ENCODE peak calls at places on chromosomes 16 and 17, in seven cellular contexts. Q is NCI-H69, J is NCI-H2081, Y is brain pericyte, O is brain microvascular endothelial cell, I is MV-4-11, Z is GM23248. M is an unnamed sample.
A peak's percentile ranks its signal among the peaks of the same experiment; 100 is the strongest.

GRCh38 chr17:29042679-29043538 is at the start of gene PIPOX:
- DNase-seq in Q (peak; percentile 99), J (peak; percentile 89), Y (peak; percentile 45), O (peak; percentile 12), I (peak; percentile 99), Z (no peak), M (no peak)

GRCh38 chr17:76142044-76143041 is 1.3 kb upstream of the FOXJ1 start:
- DNase-seq in Q (peak; percentile 65), J (no peak), Y (no peak), O (no peak), I (no peak), Z (no peak), M (no peak)

GRCh38 chr16:12833939-12834338 is 30.3 kb upstream of the CPPED1 start:
- DNase-seq in Q (peak; percentile 70), J (no peak), Y (no peak), O (no peak), I (no peak), Z (peak; percentile 45), M (peak; percentile 20)

GRCh38 chr16:25390761-25391160 is 133.1 kb upstream of the ZKSCAN2 start:
- DNase-seq in Q (no peak), J (no peak), Y (no peak), O (no peak), I (no peak), Z (no peak), M (no peak)

GRCh38 chr17:21143695-21144094 is 16.9 kb downstream of the DHRS7B start:
- DNase-seq in Q (no peak), J (no peak), Y (no peak), O (no peak), I (no peak), Z (no peak), M (no peak)

GRCh38 chr16:7513429-7513828 is 180.8 kb downstream of the RBFOX1 start:
- DNase-seq in Q (peak; percentile 46), J (no peak), Y (no peak), O (no peak), I (no peak), Z (no peak), M (no peak)

GRCh38 chr16:3879258-3879886 is 1.1 kb downstream of the CREBBP start:
- DNase-seq in Q (peak; percentile 54), J (no peak), Y (no peak), O (no peak), I (no peak), Z (peak; percentile 63), M (no peak)

GRCh38 chr17:74148901-74149596 is 54.4 kb upstream of the RPL38 start:
- DNase-seq in Q (no peak), J (no peak), Y (no peak), O (no peak), I (no peak), Z (no peak), M (no peak)

GRCh38 chr16:13171313-13171712 is 269.9 kb downstream of the SHISA9 start:
- DNase-seq in Q (no peak), J (no peak), Y (no peak), O (no peak), I (no peak), Z (no peak), M (no peak)